ENCODE peak calls at places on chromosomes 2 and 18, in five cellular contexts. R, E, J, B and O are unnamed samples. For H3K4me1, the result is how much of the 10 kb centered on the place peaks cover.

GRCh38 chr2:43158259-43158880 is 68.0 kb downstream of the ZFP36L2 start:
- DNase-seq in R (peak), E (peak), B (peak), J (peak), O (peak)

GRCh38 chr18:46756559-46757201 is at the start of gene ST8SIA5:
- DNase-seq in J (no peak), E (no peak), R (no peak), B (no peak), O (no peak)

GRCh38 chr2:136156411-136156810 is 38.5 kb upstream of the CXCR4 start:
- DNase-seq in J (no peak), B (no peak), E (no peak), R (no peak), O (no peak)

GRCh38 chr18:48543228-48543627 is 4.4 kb downstream of the CTIF start:
- DNase-seq in E (no peak), R (no peak), J (no peak), B (peak), O (no peak)

GRCh38 chr18:75137346-75137877 is 71.5 kb downstream of the PTGR3 start:
- DNase-seq in R (no peak), J (no peak), E (no peak), B (no peak), O (no peak)

GRCh38 chr18:22066083-22066485 is 103.3 kb upstream of the GATA6 start:
- DNase-seq in B (no peak), J (no peak), E (no peak), R (no peak), O (no peak)

GRCh38 chr18:68887410-68887809 is 89.5 kb downstream of the CCDC102B start:
- DNase-seq in J (no peak), R (no peak), B (no peak), E (no peak), O (no peak)

GRCh38 chr2:144379891-144380311 is 140.0 kb downstream of the ZEB2 start:
- DNase-seq in E (no peak), B (no peak), J (no peak), R (no peak), O (no peak)

GRCh38 chr2:211035548-211036185 is 479.3 kb downstream of the CPS1 start:
- DNase-seq in R (no peak), J (no peak), B (no peak), E (peak), O (no peak)

GRCh38 chr2:12824304-12824761 is 107.6 kb downstream of the TRIB2 start:
- DNase-seq in E (peak), J (no peak), B (no peak), R (peak), O (no peak)

GRCh38 chr2:77566131-77566530 is 44.0 kb upstream of the LRRTM4 start:
- DNase-seq in E (no peak), B (no peak), R (no peak), J (no peak), O (no peak)

GRCh38 chr2:179184610-179185009 is 80.0 kb downstream of the SESTD1 start:
- DNase-seq in E (no peak), R (no peak), B (no peak), J (no peak), O (no peak)

GRCh38 chr18:61948196-61948800 is 55.5 kb upstream of the RNF152 start:
- DNase-seq in B (no peak), J (no peak), R (no peak), E (peak), O (no peak)

GRCh38 chr2:231189571-231190495 is 8.6 kb upstream of the ARMC9 start:
- DNase-seq in B (peak), E (no peak), J (peak), R (peak), O (no peak)

GRCh38 chr2:190359896-190360376 is 16.5 kb downstream of the INPP1 start:
- DNase-seq in B (peak), E (peak), J (peak), R (peak), O (no peak)

GRCh38 chr18:41538751-41539150 is 416.3 kb upstream of the PIK3C3 start:
- DNase-seq in B (no peak), R (no peak), J (no peak), E (no peak), O (no peak)

GRCh38 chr2:70891572-70892356 is 43.9 kb upstream of the ATP6V1B1 start:
- DNase-seq in B (no peak), J (no peak), R (no peak), E (no peak), O (no peak)

GRCh38 chr18:69123421-69123820 is 277.3 kb upstream of the DOK6 start:
- DNase-seq in E (no peak), B (no peak), J (no peak), R (no peak), O (no peak)

GRCh38 chr2:71778514-71779305 is 325.3 kb downstream of the DYSF start:
- DNase-seq in E (no peak), R (no peak), B (no peak), J (no peak), O (no peak)

GRCh38 chr18:79374408-79375171 is 21.1 kb upstream of the NFATC1 start:
- DNase-seq in R (no peak), B (no peak), E (no peak), J (no peak), O (no peak)

GRCh38 chr18:32372381-32373061 is 98.2 kb downstream of the GAREM1 start:
- DNase-seq in B (peak), E (no peak), J (no peak), R (no peak), O (peak)

GRCh38 chr18:80009661-80010550 is 21.5 kb upstream of the TXNL4A start:
- DNase-seq in E (peak), B (peak), R (peak), J (peak), O (peak)

GRCh38 chr2:234071664-234072063 is 21.2 kb downstream of the SPP2 start:
- DNase-seq in B (no peak), J (no peak), E (no peak), R (no peak), O (no peak)

GRCh38 chr18:46657115-46657955 is at the start of gene LOXHD1:
- DNase-seq in E (no peak), J (no peak), B (no peak), R (no peak), O (no peak)

GRCh38 chr2:210250577-210250976 is 25.3 kb upstream of the ACADL start:
- DNase-seq in J (no peak), R (no peak), B (no peak), E (no peak), O (no peak)

GRCh38 chr2:70979626-70980025 is 1.2 kb downstream of the ANKRD53 start:
- DNase-seq in B (no peak), E (no peak), J (peak), R (peak), O (peak)

GRCh38 chr2:134227666-134228065 is 26.2 kb upstream of the MGAT5 start:
- DNase-seq in J (no peak), B (no peak), R (no peak), E (no peak), O (no peak)

GRCh38 chr2:66537001-66537400 is 102.1 kb downstream of the MEIS1 start:
- DNase-seq in E (no peak), B (no peak), R (no peak), J (no peak), O (no peak)

GRCh38 chr2:66433945-66434678 is 813 bp upstream of the MEIS1 start:
- DNase-seq in B (peak), R (peak), J (peak), E (peak), O (no peak)

GRCh38 chr2:102253753-102254150 is 57.6 kb upstream of the IL1RL1 start:
- DNase-seq in B (no peak), R (no peak), E (peak), J (no peak), O (no peak)

GRCh38 chr2:3522851-3523481 is 3.6 kb upstream of the ADI1 start:
- DNase-seq in E (peak), J (peak), B (peak), R (peak), O (no peak)

GRCh38 chr2:3518496-3519254 is 656 bp downstream of the ADI1 start:
- DNase-seq in R (peak), J (peak), E (peak), B (peak), O (peak)

GRCh38 chr2:3517948-3518495 is 1.3 kb downstream of the ADI1 start:
- DNase-seq in E (no peak), R (no peak), J (no peak), B (no peak), O (no peak)

GRCh38 chr2:3519255-3520190 is at the start of gene ADI1:
- DNase-seq in E (peak), J (peak), B (peak), R (peak), O (peak)

DNA sequence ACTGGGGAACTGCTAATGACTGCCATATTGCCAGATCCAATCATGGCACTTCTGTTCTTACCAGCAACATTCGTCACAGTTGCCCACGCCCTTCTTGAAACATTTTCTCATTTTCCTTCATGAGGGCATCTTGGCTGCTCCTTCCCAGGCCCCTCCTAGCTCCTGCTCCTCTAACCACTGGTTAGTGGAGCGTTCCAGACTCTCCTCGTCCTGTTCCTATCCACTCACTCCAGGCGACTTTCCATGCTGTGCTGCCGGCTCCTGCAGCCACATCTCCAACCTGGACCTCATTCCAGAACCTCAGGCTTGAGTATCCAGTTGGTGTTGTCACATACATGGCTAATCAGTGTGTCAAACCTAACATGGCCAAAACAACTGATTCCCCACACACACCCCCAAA is 1.3 kb upstream of the ADI1 start:
- DNase-seq in R (no peak), B (no peak), J (no peak), E (no peak), O (no peak)
- TF ChIP-seq POLR2A in R (no peak), B (no peak), J (no peak), E (no peak), O (no peak)

GRCh38 chr18:23143871-23144270 is 8.6 kb downstream of the CABLES1 start:
- DNase-seq in J (no peak), B (no peak), R (peak), E (no peak), O (no peak)

GRCh38 chr18:23144628-23145027 is 9.3 kb downstream of the CABLES1 start:
- DNase-seq in E (no peak), R (no peak), B (no peak), J (no peak), O (no peak)

GRCh38 chr18:23143059-23143831 is 8.0 kb downstream of the CABLES1 start:
- DNase-seq in J (no peak), B (no peak), R (no peak), E (no peak), O (peak)

GRCh38 chr18:23146861-23147469 is 11.7 kb downstream of the CABLES1 start:
- DNase-seq in E (no peak), B (no peak), J (no peak), R (no peak), O (no peak)

DNA sequence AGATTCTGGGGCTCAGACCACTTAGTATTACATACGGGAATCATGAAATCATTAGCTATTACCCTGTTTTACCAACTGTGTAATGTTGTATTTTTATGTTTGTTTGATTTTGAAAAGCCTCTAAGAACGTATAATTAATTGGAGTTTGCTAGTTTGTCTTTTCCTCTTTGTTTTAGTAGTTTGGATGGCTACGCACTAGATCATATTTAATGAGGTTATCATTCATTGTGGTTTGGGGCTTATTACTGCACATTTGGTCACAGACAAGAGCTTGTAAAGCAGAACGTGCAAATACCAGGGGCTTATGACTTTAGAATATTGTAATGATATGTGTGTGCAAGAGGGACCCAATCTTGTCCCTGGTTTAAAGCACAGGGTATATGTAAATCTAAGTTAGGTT is 10.3 kb downstream of the CABLES1 start:
- DNase-seq in B (no peak), R (no peak), E (no peak), J (no peak), O (no peak)
- H3K4me1 ChIP-seq in B (under half), R (under half), E (under half), J (under half), O (under half)

GRCh38 chr2:32947484-32948143 is 861 bp downstream of the LTBP1 start:
- DNase-seq in J (peak), E (peak), R (peak), B (peak), O (no peak)
- TF ChIP-seq POLR2A in J (no peak), E (no peak), R (peak), B (no peak), O (no peak)

GRCh38 chr2:176699660-176700059 is 430.4 kb downstream of the MTX2 start:
- DNase-seq in E (no peak), B (no peak), R (no peak), J (no peak), O (no peak)

GRCh38 chr2:176702169-176702568 is 432.9 kb downstream of the MTX2 start:
- DNase-seq in J (no peak), B (no peak), E (no peak), R (no peak), O (no peak)

GRCh38 chr2:176704282-176704773 is 435.1 kb downstream of the MTX2 start:
- DNase-seq in B (no peak), R (peak), J (no peak), E (no peak), O (no peak)

GRCh38 chr2:176699098-176699497 is 429.9 kb downstream of the MTX2 start:
- DNase-seq in R (no peak), E (no peak), J (no peak), B (no peak), O (no peak)
- H3K4me1 ChIP-seq in R (under half), E (under half), J (under half), B (under half), O (under half)

GRCh38 chr2:206783718-206784117 is 18.3 kb downstream of the FASTKD2 start:
- DNase-seq in R (no peak), E (no peak), J (no peak), B (no peak), O (no peak)
- TF ChIP-seq POLR2A in R (no peak), E (no peak), J (no peak), B (no peak), O (no peak)

GRCh38 chr2:128301021-128301420 is 17.6 kb downstream of the HS6ST1 start:
- DNase-seq in J (no peak), B (no peak), E (no peak), R (no peak), O (no peak)
- H3K4me1 ChIP-seq in J (half or more), B (under half), E (half or more), R (under half), O (under half)

DNA sequence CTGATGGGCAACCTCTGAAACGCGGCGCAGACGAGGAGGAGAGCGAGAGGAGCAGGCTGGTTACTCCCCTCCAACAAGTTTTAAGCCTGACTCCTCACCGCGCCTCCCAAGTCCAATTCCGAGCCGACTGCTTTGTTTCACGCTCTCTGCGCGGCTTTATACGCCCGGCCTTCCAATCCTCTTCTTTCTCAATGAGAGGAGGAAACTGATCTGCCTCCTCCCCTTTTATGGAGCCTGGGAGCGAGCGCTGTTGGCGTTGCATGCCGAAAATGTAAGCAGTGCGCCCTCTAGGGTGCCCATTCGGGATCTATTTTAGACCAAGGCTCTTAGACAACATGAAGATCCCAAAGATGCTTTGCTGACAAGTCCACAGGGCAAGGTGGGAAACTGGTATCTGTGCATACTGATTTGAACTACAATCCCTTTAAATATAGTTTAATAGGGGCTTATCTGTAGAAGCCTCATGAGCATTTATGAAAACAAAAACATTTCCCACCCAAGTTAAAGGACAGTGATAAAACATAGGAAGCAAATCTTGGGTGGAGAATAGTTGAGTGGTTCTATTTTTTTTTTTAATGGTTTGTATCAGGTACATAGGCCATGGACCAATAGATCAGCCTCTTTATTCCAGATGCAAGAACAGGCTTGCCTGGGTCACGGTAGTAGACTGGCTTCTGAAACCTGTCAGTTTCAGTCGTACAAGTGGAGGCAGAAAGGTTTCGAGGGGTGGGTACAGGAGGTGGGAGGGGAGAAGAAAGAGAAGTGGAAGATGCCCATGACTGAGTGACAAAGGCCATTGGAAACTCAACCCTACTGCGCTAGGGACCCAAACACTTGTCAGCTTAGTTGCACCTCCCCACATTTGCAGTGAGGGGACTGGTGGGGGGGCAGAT is at the start of gene RND3:
- DNase-seq in J (peak), E (peak), R (peak), B (peak), O (peak)
- TF ChIP-seq POLR2A in J (peak), E (peak), R (peak), B (peak), O (peak)

GRCh38 chr2:73987109-73987947 is 2.6 kb downstream of the TET3 start:
- DNase-seq in R (no peak), J (no peak), E (peak), B (peak), O (no peak)

GRCh38 chr2:73986085-73986680 is 1.5 kb downstream of the TET3 start:
- DNase-seq in E (no peak), J (no peak), R (peak), B (no peak), O (no peak)

GRCh38 chr2:73984922-73985317 is 210 bp downstream of the TET3 start:
- DNase-seq in B (peak), E (no peak), J (peak), R (peak), O (no peak)

GRCh38 chr2:73984203-73984921 is at the start of gene TET3:
- DNase-seq in E (no peak), R (peak), B (peak), J (peak), O (no peak)

DNA sequence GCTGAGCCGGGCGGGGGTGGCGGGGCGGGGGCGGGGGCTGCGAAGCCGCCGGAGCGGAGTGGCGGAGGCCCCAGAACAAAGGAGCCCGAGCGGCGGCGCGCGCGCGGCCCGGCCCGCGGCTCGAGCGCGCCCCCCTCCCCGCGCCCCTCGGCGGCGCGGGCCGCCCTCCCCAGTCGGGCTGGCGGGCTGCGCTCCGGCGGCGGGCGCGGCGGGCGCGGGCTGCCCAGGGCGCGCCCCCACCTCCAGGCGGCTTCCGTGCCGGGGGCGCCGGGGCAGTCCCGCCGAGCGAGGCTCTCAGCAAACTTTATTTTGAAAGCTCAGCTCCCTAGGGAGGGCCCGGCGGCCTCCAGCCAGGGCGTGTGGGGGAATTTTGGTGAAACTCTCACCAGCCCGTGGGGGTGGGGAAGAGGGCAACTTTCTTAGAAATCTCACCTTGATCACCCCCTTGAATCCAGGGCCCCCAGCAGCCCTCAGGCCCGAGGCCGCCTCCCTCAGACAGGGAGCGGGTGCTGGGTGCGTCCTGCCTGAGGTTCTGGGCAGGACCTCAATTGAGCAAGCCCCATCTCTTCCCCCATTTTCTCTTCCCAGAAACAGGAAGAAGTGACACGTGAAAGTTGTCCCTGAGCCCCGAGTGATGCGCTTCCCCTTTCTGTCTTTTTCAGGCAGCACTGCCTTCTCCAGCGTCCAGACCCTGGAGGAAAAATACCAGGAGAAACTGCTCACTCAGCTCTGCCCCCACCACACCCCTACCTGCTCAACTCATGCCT is 791 bp downstream of the TET3 start:
- DNase-seq in E (no peak), R (peak), J (peak), B (peak), O (no peak)
- H3K4me1 ChIP-seq in E (under half), R (under half), J (half or more), B (half or more), O (under half)